ENCODE peak calls at places on chromosomes 4 and X, in seven cellular contexts. Z is GM23248, G is endodermal cell, P is mammary epithelial cell, N is mesenchymal stem cell, C is neuronal stem cell, S is neural progenitor cell. A is an unnamed sample.

GRCh38 chrX:112834016-112834855 is 6.4 kb downstream of the AMOT start:
- DNase-seq in G (no peak), S (peak), P (no peak), C (no peak), N (peak), Z (peak), A (peak)

GRCh38 chrX:63922221-63922620 is 137.2 kb upstream of the ARHGEF9 start:
- DNase-seq in G (no peak), C (no peak), N (no peak), Z (peak), S (no peak), P (peak), A (no peak)

GRCh38 chrX:132651411-132652086 is 162.7 kb upstream of the MBNL3 start:
- DNase-seq in N (peak), S (no peak), G (peak), Z (peak), C (no peak), P (no peak), A (peak)

GRCh38 chr4:91325495-91325894 is 978.3 kb upstream of the GRID2 start:
- DNase-seq in G (no peak), N (peak), S (no peak), Z (peak), C (no peak), P (peak), A (peak)

GRCh38 chr4:38364383-38364963 is 299.5 kb upstream of the KLF3 start:
- DNase-seq in S (no peak), P (no peak), Z (no peak), C (no peak), N (no peak), G (no peak), A (no peak)

GRCh38 chr4:6338175-6338950 is 68.7 kb downstream of the WFS1 start:
- DNase-seq in Z (no peak), P (no peak), S (no peak), N (no peak), C (no peak), G (no peak), A (no peak)

GRCh38 chrX:45842916-45843315 is 642.2 kb upstream of the DIPK2B start:
- DNase-seq in Z (peak), G (no peak), P (no peak), N (no peak), C (no peak), S (no peak), A (no peak)

GRCh38 chr4:55393461-55394320 is 2.1 kb upstream of the TMEM165 start:
- DNase-seq in S (no peak), G (no peak), C (no peak), Z (peak), P (no peak), N (no peak), A (no peak)

GRCh38 chr4:180923476-180923875 is 1319.7 kb upstream of the TENM3 start:
- DNase-seq in G (no peak), N (peak), S (no peak), C (no peak), Z (peak), P (peak), A (peak)

GRCh38 chrX:15790766-15791380 is 589 bp downstream of the ZRSR2 start:
- DNase-seq in S (no peak), P (no peak), Z (peak), C (no peak), N (no peak), G (no peak), A (no peak)

GRCh38 chrX:38055170-38055847 is 49.0 kb downstream of the SYTL5 start:
- DNase-seq in C (no peak), S (no peak), P (peak), N (no peak), G (no peak), Z (peak), A (peak)

GRCh38 chr4:80073362-80074008 is 456 bp upstream of the ANTXR2 start:
- DNase-seq in G (no peak), P (no peak), S (no peak), N (no peak), C (no peak), Z (no peak), A (no peak)

GRCh38 chrX:111348363-111348927 is 63.5 kb downstream of the DCX start:
- DNase-seq in P (no peak), G (no peak), N (no peak), Z (no peak), C (no peak), S (no peak), A (no peak)

GRCh38 chr4:16437836-16438235 is 211.6 kb upstream of the TAPT1 start:
- DNase-seq in C (no peak), Z (peak), G (no peak), N (no peak), P (no peak), S (no peak), A (peak)

GRCh38 chrX:323721-324628 is 5.4 kb upstream of the GTPBP6 start:
- DNase-seq in Z (peak), S (peak), C (no peak), G (peak), P (peak), N (peak), A (peak)

GRCh38 chr4:126404549-126404948 is 1089.8 kb downstream of the FAT4 start:
- DNase-seq in S (no peak), C (no peak), G (no peak), P (peak), N (no peak), Z (peak), A (peak)

GRCh38 chrX:68249401-68249831 is 183.9 kb downstream of the OPHN1 start:
- DNase-seq in N (no peak), Z (no peak), S (no peak), P (no peak), G (no peak), C (no peak), A (no peak)

GRCh38 chr4:8285976-8286718 is 16.6 kb downstream of the HTRA3 start:
- DNase-seq in N (no peak), S (no peak), Z (no peak), C (no peak), P (no peak), G (no peak), A (no peak)

GRCh38 chrX:153934473-153935325 is at the start of gene NAA10:
- DNase-seq in N (peak), S (peak), Z (peak), G (peak), P (peak), C (peak), A (peak)

GRCh38 chr4:74540193-74540592 is 95.3 kb downstream of the AREG start:
- DNase-seq in N (no peak), S (no peak), G (no peak), P (peak), C (no peak), Z (peak), A (peak)

GRCh38 chr4:176794151-176794550 is 1.4 kb upstream of the VEGFC start:
- DNase-seq in N (peak), P (peak), G (no peak), C (no peak), S (no peak), Z (peak), A (peak)

GRCh38 chr4:38154681-38155588 is 194.7 kb downstream of the PTTG2 start:
- DNase-seq in S (no peak), P (peak), G (no peak), N (no peak), Z (peak), C (no peak), A (no peak)

DNA sequence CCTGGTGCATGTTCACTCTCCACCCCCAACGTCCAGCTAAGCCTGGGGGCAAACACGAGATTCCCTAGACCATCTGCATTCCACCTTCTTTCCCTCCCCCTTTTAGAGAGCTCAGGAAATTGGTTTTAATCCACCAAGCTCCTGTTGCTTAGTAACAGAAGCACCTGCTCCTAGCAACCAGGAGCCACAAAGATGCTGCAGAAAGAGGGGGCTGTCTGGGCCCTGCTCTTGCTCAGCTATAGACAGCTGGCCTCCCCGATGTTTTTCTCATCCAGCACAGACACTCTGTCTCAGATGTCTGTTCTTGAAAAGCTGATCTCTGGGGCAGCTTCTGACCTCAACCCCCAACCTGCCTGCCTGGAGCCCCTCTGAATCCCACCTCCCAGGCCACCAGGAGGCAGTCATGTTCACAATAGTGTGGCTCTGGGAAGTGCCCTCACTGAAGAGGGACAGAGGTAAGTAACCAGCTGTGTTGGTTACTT is 71.5 kb downstream of the SLC16A2 start:
- DNase-seq in P (no peak), Z (no peak), S (peak), N (no peak), G (peak), C (peak), A (no peak)
- H3K9ac ChIP-seq in P (no peak), Z (no peak), S (no peak), N (no peak), G (no peak), C (no peak), A (no peak)

GRCh38 chrX:48891402-48892288 is 5.9 kb downstream of the TIMM17B start:
- DNase-seq in P (peak), C (peak), N (peak), Z (peak), G (peak), S (peak), A (peak)

GRCh38 chrX:48890934-48891401 is 6.6 kb downstream of the TIMM17B start:
- DNase-seq in C (no peak), Z (peak), S (peak), G (peak), N (no peak), P (no peak), A (no peak)

GRCh38 chrX:48892896-48893295 is 4.7 kb downstream of the TIMM17B start:
- DNase-seq in P (no peak), S (no peak), C (no peak), N (no peak), G (no peak), Z (no peak), A (no peak)

GRCh38 chrX:48893556-48894348 is 3.8 kb downstream of the TIMM17B start:
- DNase-seq in Z (no peak), P (no peak), S (no peak), N (no peak), C (no peak), G (no peak), A (no peak)

DNA sequence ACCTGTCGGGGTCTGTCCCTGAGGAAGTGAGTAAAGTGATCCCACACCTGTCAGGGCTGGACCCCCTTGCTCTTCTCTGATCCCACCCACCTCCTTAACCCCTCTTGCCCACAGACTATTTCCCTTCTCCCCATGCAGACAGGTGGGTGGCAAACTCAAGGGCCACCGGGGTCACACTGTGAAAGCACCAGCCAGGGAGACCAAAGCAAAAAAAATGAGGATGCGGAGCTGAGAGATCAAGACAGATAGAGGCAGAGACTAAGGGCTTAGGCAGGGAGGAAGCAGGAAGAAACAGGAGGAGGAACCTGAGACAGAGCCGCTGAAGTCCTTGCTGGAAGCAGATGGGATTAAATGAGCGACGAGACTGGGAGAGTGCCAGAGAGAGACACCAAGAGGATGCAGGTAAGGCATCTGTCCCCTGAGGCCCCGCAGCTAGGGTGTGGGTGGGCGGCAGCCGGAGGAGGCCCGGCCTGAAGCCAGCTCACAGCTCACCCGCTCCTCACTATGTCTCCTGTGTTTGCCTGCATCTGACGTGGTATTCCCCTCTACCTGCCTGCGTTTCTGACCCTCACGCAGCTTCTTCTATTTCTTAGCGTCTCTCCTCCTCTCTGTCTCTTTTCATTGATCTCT is 7.2 kb downstream of the TIMM17B start:
- DNase-seq in N (no peak), Z (peak), P (no peak), S (peak), G (no peak), C (no peak), A (no peak)
- H3K4me3 ChIP-seq in N (no peak), Z (peak), P (peak), S (peak), G (peak), C (peak), A (no peak)

GRCh38 chrX:18873836-18874235 is 110.1 kb downstream of the PHKA2 start:
- DNase-seq in C (no peak), N (no peak), S (no peak), G (no peak), P (no peak), Z (no peak), A (no peak)

GRCh38 chrX:18871970-18872369 is 111.9 kb downstream of the PHKA2 start:
- DNase-seq in N (no peak), S (no peak), P (no peak), C (no peak), G (no peak), Z (no peak), A (no peak)

GRCh38 chrX:18871161-18871880 is 112.6 kb downstream of the PHKA2 start:
- DNase-seq in G (no peak), N (no peak), P (no peak), C (no peak), Z (no peak), S (no peak), A (peak)

GRCh38 chrX:18873189-18873791 is 110.6 kb downstream of the PHKA2 start:
- DNase-seq in N (peak), Z (peak), S (no peak), P (peak), G (no peak), C (no peak), A (peak)

DNA sequence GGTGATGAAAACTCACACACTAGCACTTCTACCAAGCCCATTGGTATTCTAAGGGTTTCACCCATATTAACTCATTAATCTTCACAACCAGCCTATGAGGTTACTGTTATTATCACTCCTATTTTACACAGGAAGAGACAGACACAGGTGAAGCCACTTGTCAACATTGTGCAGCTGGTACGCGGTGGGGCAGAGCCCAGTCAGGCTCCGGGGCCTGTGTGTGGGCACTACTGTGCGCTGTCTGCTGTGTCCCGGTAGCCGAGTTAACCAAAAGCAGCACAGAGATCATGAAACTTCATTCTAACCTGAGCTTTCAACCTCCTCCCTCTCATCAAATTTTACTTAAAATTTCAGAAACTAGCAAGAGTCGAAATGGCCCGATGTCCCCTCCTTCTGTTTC is 111.3 kb downstream of the PHKA2 start:
- DNase-seq in P (no peak), S (no peak), N (no peak), C (no peak), G (no peak), Z (no peak), A (no peak)
- H3K9ac ChIP-seq in P (no peak), S (no peak), N (peak), C (no peak), G (no peak), Z (peak), A (peak)

GRCh38 chrX:2502120-2502667 is 1.4 kb upstream of the DHRSX start:
- DNase-seq in N (no peak), Z (no peak), G (no peak), C (no peak), S (no peak), P (no peak), A (no peak)
- H3K4me3 ChIP-seq in N (no peak), Z (no peak), G (no peak), C (no peak), S (no peak), P (no peak), A (no peak)

GRCh38 chr4:173257732-173258717 is 76.1 kb downstream of the HMGB2 start:
- DNase-seq in N (peak), Z (peak), P (peak), G (peak), S (peak), C (peak), A (peak)

GRCh38 chr4:173259310-173259709 is 74.8 kb downstream of the HMGB2 start:
- DNase-seq in P (no peak), Z (peak), G (no peak), S (no peak), C (no peak), N (no peak), A (no peak)

GRCh38 chr4:173262363-173262762 is 71.8 kb downstream of the HMGB2 start:
- DNase-seq in G (no peak), N (no peak), C (no peak), Z (no peak), P (no peak), S (no peak), A (no peak)

GRCh38 chr4:173258866-173259265 is 75.3 kb downstream of the HMGB2 start:
- DNase-seq in Z (no peak), G (no peak), S (no peak), N (no peak), C (no peak), P (no peak), A (no peak)

GRCh38 chr4:173261052-173261451 is 73.1 kb downstream of the HMGB2 start:
- DNase-seq in C (no peak), P (no peak), Z (no peak), S (no peak), G (no peak), N (no peak), A (no peak)
- H3K9ac ChIP-seq in C (no peak), P (no peak), Z (no peak), S (no peak), G (no peak), N (no peak), A (no peak)

DNA sequence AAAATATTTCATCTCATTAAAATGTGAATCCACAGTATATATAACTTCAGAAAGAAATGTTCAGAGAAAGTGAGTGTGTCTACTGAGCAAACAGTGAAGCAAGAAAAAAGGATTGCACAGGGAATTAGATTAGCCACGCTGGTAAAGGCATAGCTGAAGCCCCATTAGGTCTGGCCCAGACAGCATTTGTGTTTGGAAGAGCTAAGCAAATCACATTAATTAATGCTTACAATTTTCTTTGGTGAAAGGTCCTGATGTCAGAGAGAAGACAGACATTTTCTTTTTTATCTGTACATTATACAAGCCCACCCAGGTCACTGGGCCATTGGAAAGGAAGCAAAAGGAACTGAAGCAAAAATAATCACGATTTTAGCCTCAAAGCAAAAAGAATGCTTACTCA is 354.6 kb downstream of the GRID2 start:
- DNase-seq in P (no peak), N (no peak), C (no peak), Z (no peak), S (peak), G (no peak), A (no peak)
- H3K4me3 ChIP-seq in P (no peak), N (no peak), C (no peak), Z (no peak), S (no peak), G (no peak), A (no peak)

GRCh38 chr4:31023109-31023508 is 302.9 kb downstream of the PCDH7 start:
- DNase-seq in S (no peak), P (no peak), N (no peak), G (no peak), C (no peak), Z (no peak), A (no peak)
- H3K9ac ChIP-seq in S (no peak), P (no peak), N (no peak), G (no peak), C (no peak), Z (no peak), A (no peak)

GRCh38 chr4:78551420-78552351 is at the start of gene ANXA3:
- DNase-seq in S (peak), G (peak), C (no peak), N (peak), P (peak), Z (peak), A (no peak)
- H3K4me3 ChIP-seq in S (peak), G (peak), C (peak), N (peak), P (peak), Z (peak), A (peak)

GRCh38 chr4:152643153-152644035 is 36.4 kb downstream of the TMEM154 start:
- DNase-seq in S (no peak), G (peak), P (no peak), C (no peak), N (no peak), Z (no peak), A (no peak)

GRCh38 chr4:152640058-152640921 is 39.5 kb downstream of the TMEM154 start:
- DNase-seq in P (no peak), G (no peak), Z (peak), N (peak), C (no peak), S (peak), A (no peak)

GRCh38 chr4:152644130-152644529 is 35.7 kb downstream of the TMEM154 start:
- DNase-seq in N (no peak), P (no peak), S (no peak), G (no peak), C (no peak), Z (no peak), A (no peak)
- H3K9ac ChIP-seq in N (no peak), P (no peak), S (no peak), G (no peak), C (no peak), Z (no peak), A (no peak)

A was measured in astrocyte.